ENCODE peak calls at places on chromosomes 13 and 19, in seven cellular contexts. One of them, this sample, is unnamed. For H3K4me1, the result is how much of the 10 kb centered on the place peaks cover.

GRCh38 chr13:84959818-84960217 is 839.4 kb downstream of the SLITRK6 start:
- DNase-seq in tibial artery: no peak
- DNase-seq in PC-3: no peak
- DNase-seq in small intestine: no peak
- DNase-seq in left ventricle myocardium inferior: no peak
- DNase-seq in adipocyte: no peak
- DNase-seq in lower lobe of right lung: no peak
- DNase-seq in this sample: no peak

GRCh38 chr19:35642312-35642711 is 767 bp downstream of the ETV2 start:
- DNase-seq in tibial artery: no peak
- DNase-seq in PC-3: no peak
- DNase-seq in small intestine: no peak
- DNase-seq in left ventricle myocardium inferior: no peak
- DNase-seq in adipocyte: no peak
- DNase-seq in lower lobe of right lung: no peak
- DNase-seq in this sample: no peak

GRCh38 chr19:30160996-30161655 is 211.1 kb upstream of the ZNF536 start:
- DNase-seq in tibial artery: no peak
- DNase-seq in PC-3: no peak
- DNase-seq in small intestine: no peak
- DNase-seq in left ventricle myocardium inferior: no peak
- DNase-seq in adipocyte: no peak
- DNase-seq in lower lobe of right lung: no peak
- DNase-seq in this sample: no peak

GRCh38 chr13:109180905-109181425 is 551.6 kb downstream of the MYO16 start:
- DNase-seq in tibial artery: no peak
- DNase-seq in PC-3: no peak
- DNase-seq in small intestine: no peak
- DNase-seq in left ventricle myocardium inferior: no peak
- DNase-seq in adipocyte: peak
- DNase-seq in lower lobe of right lung: no peak
- DNase-seq in this sample: no peak

GRCh38 chr19:42281175-42282035 is 12.4 kb downstream of the CIC start:
- DNase-seq in tibial artery: peak
- DNase-seq in PC-3: no peak
- DNase-seq in small intestine: no peak
- DNase-seq in left ventricle myocardium inferior: peak
- DNase-seq in adipocyte: peak
- DNase-seq in lower lobe of right lung: no peak
- DNase-seq in this sample: no peak

GRCh38 chr19:3516675-3517207 is 10.6 kb downstream of the FZR1 start:
- DNase-seq in tibial artery: no peak
- DNase-seq in PC-3: peak
- DNase-seq in small intestine: peak
- DNase-seq in left ventricle myocardium inferior: no peak
- DNase-seq in adipocyte: no peak
- DNase-seq in lower lobe of right lung: no peak
- DNase-seq in this sample: no peak

GRCh38 chr13:79455331-79455730 is 25.6 kb upstream of the NDFIP2 start:
- DNase-seq in tibial artery: no peak
- DNase-seq in PC-3: peak
- DNase-seq in small intestine: no peak
- DNase-seq in left ventricle myocardium inferior: no peak
- DNase-seq in adipocyte: no peak
- DNase-seq in lower lobe of right lung: no peak
- DNase-seq in this sample: no peak

GRCh38 chr13:39952244-39953233 is 297.1 kb downstream of the COG6 start:
- DNase-seq in tibial artery: no peak
- DNase-seq in PC-3: no peak
- DNase-seq in small intestine: no peak
- DNase-seq in left ventricle myocardium inferior: no peak
- DNase-seq in adipocyte: no peak
- DNase-seq in lower lobe of right lung: no peak
- DNase-seq in this sample: no peak

GRCh38 chr13:60226507-60226906 is 62.8 kb upstream of the DIAPH3 start:
- DNase-seq in tibial artery: no peak
- DNase-seq in PC-3: peak
- DNase-seq in small intestine: peak
- DNase-seq in left ventricle myocardium inferior: no peak
- DNase-seq in adipocyte: peak
- DNase-seq in lower lobe of right lung: no peak
- DNase-seq in this sample: no peak

GRCh38 chr13:108917581-108917980 is 288.2 kb downstream of the MYO16 start:
- DNase-seq in tibial artery: no peak
- DNase-seq in PC-3: peak
- DNase-seq in small intestine: no peak
- DNase-seq in left ventricle myocardium inferior: no peak
- DNase-seq in adipocyte: peak
- DNase-seq in lower lobe of right lung: no peak
- DNase-seq in this sample: no peak

GRCh38 chr19:33647146-33647545 is 25.4 kb downstream of the CHST8 start:
- DNase-seq in tibial artery: no peak
- DNase-seq in PC-3: no peak
- DNase-seq in small intestine: no peak
- DNase-seq in left ventricle myocardium inferior: no peak
- DNase-seq in adipocyte: no peak
- DNase-seq in lower lobe of right lung: no peak
- DNase-seq in this sample: no peak

GRCh38 chr19:36489920-36490415 is 607 bp upstream of the ZNF566 start:
- DNase-seq in tibial artery: peak
- DNase-seq in PC-3: peak
- DNase-seq in small intestine: peak
- DNase-seq in left ventricle myocardium inferior: peak
- DNase-seq in adipocyte: no peak
- DNase-seq in lower lobe of right lung: peak
- DNase-seq in this sample: peak

GRCh38 chr13:106139407-106139806 is 396.1 kb downstream of the EFNB2 start:
- DNase-seq in tibial artery: no peak
- DNase-seq in PC-3: no peak
- DNase-seq in small intestine: peak
- DNase-seq in left ventricle myocardium inferior: no peak
- DNase-seq in adipocyte: no peak
- DNase-seq in lower lobe of right lung: no peak
- DNase-seq in this sample: no peak

DNA sequence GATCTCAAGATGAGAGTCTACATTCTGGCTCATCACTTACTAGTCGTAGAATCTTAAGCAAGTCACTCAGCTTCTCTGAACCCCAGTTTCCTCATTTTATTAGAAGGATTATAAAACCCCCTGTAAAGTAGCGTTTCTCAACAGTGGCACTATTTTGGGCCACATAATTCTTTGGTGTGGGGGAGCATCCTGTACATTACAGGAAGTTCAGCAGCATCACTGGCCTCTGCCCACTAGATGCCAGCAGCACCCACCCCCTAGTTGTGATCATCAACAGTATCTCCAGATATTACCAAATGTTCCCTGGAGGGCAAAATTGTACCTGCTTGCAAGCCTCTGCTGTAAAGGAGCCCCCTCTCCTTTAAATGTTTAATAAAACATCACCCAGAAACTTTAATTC is 22.6 kb downstream of the STARD13 start:
- DNase-seq in tibial artery: no peak
- DNase-seq in PC-3: no peak
- DNase-seq in small intestine: no peak
- DNase-seq in left ventricle myocardium inferior: no peak
- DNase-seq in adipocyte: no peak
- DNase-seq in lower lobe of right lung: no peak
- DNase-seq in this sample: no peak
- H3K4me1 ChIP-seq in tibial artery: under half
- H3K4me1 ChIP-seq in PC-3: half or more
- H3K4me1 ChIP-seq in small intestine: under half
- H3K4me1 ChIP-seq in left ventricle myocardium inferior: half or more
- H3K4me1 ChIP-seq in adipocyte: half or more
- H3K4me1 ChIP-seq in lower lobe of right lung: half or more
- H3K4me1 ChIP-seq in this sample: under half

GRCh38 chr13:45331981-45332830 is 8.8 kb downstream of the TPT1 start:
- DNase-seq in tibial artery: peak
- DNase-seq in PC-3: peak
- DNase-seq in small intestine: peak
- DNase-seq in left ventricle myocardium inferior: no peak
- DNase-seq in adipocyte: peak
- DNase-seq in lower lobe of right lung: no peak
- DNase-seq in this sample: no peak
- H3K4me1 ChIP-seq in tibial artery: under half
- H3K4me1 ChIP-seq in PC-3: half or more
- H3K4me1 ChIP-seq in small intestine: under half
- H3K4me1 ChIP-seq in left ventricle myocardium inferior: half or more
- H3K4me1 ChIP-seq in adipocyte: half or more
- H3K4me1 ChIP-seq in lower lobe of right lung: half or more
- H3K4me1 ChIP-seq in this sample: half or more

GRCh38 chr13:110706570-110707378 is 858 bp upstream of the CARS2 start:
- DNase-seq in tibial artery: no peak
- DNase-seq in PC-3: no peak
- DNase-seq in small intestine: no peak
- DNase-seq in left ventricle myocardium inferior: no peak
- DNase-seq in adipocyte: no peak
- DNase-seq in lower lobe of right lung: no peak
- DNase-seq in this sample: no peak
- H3K4me1 ChIP-seq in tibial artery: under half
- H3K4me1 ChIP-seq in PC-3: under half
- H3K4me1 ChIP-seq in small intestine: under half
- H3K4me1 ChIP-seq in left ventricle myocardium inferior: half or more
- H3K4me1 ChIP-seq in adipocyte: under half
- H3K4me1 ChIP-seq in lower lobe of right lung: under half
- H3K4me1 ChIP-seq in this sample: under half

GRCh38 chr13:110425444-110425780 is 118.3 kb downstream of the COL4A2 start:
- DNase-seq in tibial artery: no peak
- DNase-seq in PC-3: no peak
- DNase-seq in small intestine: no peak
- DNase-seq in left ventricle myocardium inferior: no peak
- DNase-seq in adipocyte: peak
- DNase-seq in lower lobe of right lung: no peak
- DNase-seq in this sample: no peak
- H3K4me1 ChIP-seq in tibial artery: under half
- H3K4me1 ChIP-seq in PC-3: under half
- H3K4me1 ChIP-seq in small intestine: under half
- H3K4me1 ChIP-seq in left ventricle myocardium inferior: half or more
- H3K4me1 ChIP-seq in adipocyte: under half
- H3K4me1 ChIP-seq in lower lobe of right lung: under half
- H3K4me1 ChIP-seq in this sample: under half

This sample was measured in thoracic aorta.